ENCODE peak calls at places on chromosomes 3 and 15, in ten cellular contexts. One of them, this sample, is unnamed.

GRCh38 chr3:122324871-122325323 is at the start of gene CSTA:
- DNase-seq in spleen: no peak
- DNase-seq in astrocyte of the cerebellum: no peak
- DNase-seq in adrenal gland: no peak
- DNase-seq in foreskin fibroblast: peak; percentile 14
- DNase-seq in omental fat pad: no peak
- DNase-seq in CD4-positive, alpha-beta T cell: no peak
- DNase-seq in tibial nerve: no peak
- DNase-seq in nephron progenitor cell: no peak
- DNase-seq in kidney: no peak
- DNase-seq in this sample: no peak

GRCh38 chr3:25856902-25857518 is 67.1 kb downstream of the OXSM start:
- DNase-seq in foreskin fibroblast: peak; percentile 69
- DNase-seq in tibial nerve: no peak
- DNase-seq in nephron progenitor cell: no peak
- DNase-seq in adrenal gland: peak; percentile 23
- DNase-seq in spleen: no peak
- DNase-seq in CD4-positive, alpha-beta T cell: no peak
- DNase-seq in kidney: no peak
- DNase-seq in omental fat pad: no peak
- DNase-seq in astrocyte of the cerebellum: peak; percentile 24
- DNase-seq in this sample: no peak

GRCh38 chr3:34725774-34726173 is 913.6 kb upstream of the ARPP21 start:
- DNase-seq in omental fat pad: no peak
- DNase-seq in astrocyte of the cerebellum: no peak
- DNase-seq in spleen: no peak
- DNase-seq in nephron progenitor cell: no peak
- DNase-seq in tibial nerve: no peak
- DNase-seq in foreskin fibroblast: no peak
- DNase-seq in CD4-positive, alpha-beta T cell: no peak
- DNase-seq in kidney: no peak
- DNase-seq in adrenal gland: no peak
- DNase-seq in this sample: no peak

GRCh38 chr3:39138804-39139415 is 14.5 kb downstream of the CSRNP1 start:
- DNase-seq in foreskin fibroblast: peak; percentile 35
- DNase-seq in CD4-positive, alpha-beta T cell: no peak
- DNase-seq in adrenal gland: no peak
- DNase-seq in astrocyte of the cerebellum: no peak
- DNase-seq in omental fat pad: no peak
- DNase-seq in tibial nerve: no peak
- DNase-seq in kidney: no peak
- DNase-seq in spleen: no peak
- DNase-seq in nephron progenitor cell: no peak
- DNase-seq in this sample: no peak

GRCh38 chr3:195257454-195258448 is 13.2 kb downstream of the XXYLT1 start:
- DNase-seq in astrocyte of the cerebellum: no peak
- DNase-seq in adrenal gland: no peak
- DNase-seq in nephron progenitor cell: no peak
- DNase-seq in spleen: peak; percentile 75
- DNase-seq in foreskin fibroblast: no peak
- DNase-seq in CD4-positive, alpha-beta T cell: no peak
- DNase-seq in kidney: no peak
- DNase-seq in tibial nerve: no peak
- DNase-seq in omental fat pad: no peak
- DNase-seq in this sample: no peak

GRCh38 chr3:186930639-186931486 is 537 bp downstream of the ST6GAL1 start:
- DNase-seq in kidney: peak; percentile 88
- DNase-seq in adrenal gland: peak; percentile 47
- DNase-seq in nephron progenitor cell: peak; percentile 73
- DNase-seq in CD4-positive, alpha-beta T cell: peak; percentile 56
- DNase-seq in omental fat pad: no peak
- DNase-seq in astrocyte of the cerebellum: no peak
- DNase-seq in spleen: peak; percentile 95
- DNase-seq in foreskin fibroblast: peak; percentile 78
- DNase-seq in tibial nerve: peak; percentile 15
- DNase-seq in this sample: peak; percentile 73

GRCh38 chr3:59426851-59427565 is 377.2 kb upstream of the CFAP20DC start:
- DNase-seq in kidney: no peak
- DNase-seq in foreskin fibroblast: peak; percentile 45
- DNase-seq in adrenal gland: no peak
- DNase-seq in CD4-positive, alpha-beta T cell: no peak
- DNase-seq in tibial nerve: no peak
- DNase-seq in spleen: no peak
- DNase-seq in astrocyte of the cerebellum: peak; percentile 41
- DNase-seq in omental fat pad: no peak
- DNase-seq in nephron progenitor cell: no peak
- DNase-seq in this sample: no peak

GRCh38 chr3:193805448-193805847 is 212.4 kb downstream of the OPA1 start:
- DNase-seq in kidney: peak; percentile 95
- DNase-seq in nephron progenitor cell: no peak
- DNase-seq in CD4-positive, alpha-beta T cell: no peak
- DNase-seq in spleen: no peak
- DNase-seq in astrocyte of the cerebellum: peak; percentile 98
- DNase-seq in tibial nerve: peak; percentile 46
- DNase-seq in foreskin fibroblast: peak; percentile 17
- DNase-seq in omental fat pad: peak; percentile 79
- DNase-seq in adrenal gland: peak; percentile 91
- DNase-seq in this sample: no peak

GRCh38 chr3:134334231-134334900 is 39.9 kb downstream of the AMOTL2 start:
- DNase-seq in CD4-positive, alpha-beta T cell: no peak
- DNase-seq in adrenal gland: no peak
- DNase-seq in kidney: no peak
- DNase-seq in astrocyte of the cerebellum: no peak
- DNase-seq in spleen: no peak
- DNase-seq in tibial nerve: no peak
- DNase-seq in nephron progenitor cell: no peak
- DNase-seq in foreskin fibroblast: peak; percentile 61
- DNase-seq in omental fat pad: peak; percentile 17
- DNase-seq in this sample: no peak

GRCh38 chr3:190617185-190617584 is 103.3 kb downstream of the IL1RAP start:
- DNase-seq in foreskin fibroblast: no peak
- DNase-seq in astrocyte of the cerebellum: no peak
- DNase-seq in spleen: no peak
- DNase-seq in tibial nerve: no peak
- DNase-seq in kidney: no peak
- DNase-seq in adrenal gland: no peak
- DNase-seq in CD4-positive, alpha-beta T cell: no peak
- DNase-seq in nephron progenitor cell: no peak
- DNase-seq in omental fat pad: no peak
- DNase-seq in this sample: no peak

GRCh38 chr15:65071381-65071811 is 3.6 kb upstream of the RASL12 start:
- DNase-seq in CD4-positive, alpha-beta T cell: no peak
- DNase-seq in adrenal gland: no peak
- DNase-seq in nephron progenitor cell: peak; percentile 32
- DNase-seq in astrocyte of the cerebellum: no peak
- DNase-seq in tibial nerve: no peak
- DNase-seq in spleen: no peak
- DNase-seq in omental fat pad: no peak
- DNase-seq in kidney: no peak
- DNase-seq in foreskin fibroblast: no peak
- DNase-seq in this sample: no peak

DNA sequence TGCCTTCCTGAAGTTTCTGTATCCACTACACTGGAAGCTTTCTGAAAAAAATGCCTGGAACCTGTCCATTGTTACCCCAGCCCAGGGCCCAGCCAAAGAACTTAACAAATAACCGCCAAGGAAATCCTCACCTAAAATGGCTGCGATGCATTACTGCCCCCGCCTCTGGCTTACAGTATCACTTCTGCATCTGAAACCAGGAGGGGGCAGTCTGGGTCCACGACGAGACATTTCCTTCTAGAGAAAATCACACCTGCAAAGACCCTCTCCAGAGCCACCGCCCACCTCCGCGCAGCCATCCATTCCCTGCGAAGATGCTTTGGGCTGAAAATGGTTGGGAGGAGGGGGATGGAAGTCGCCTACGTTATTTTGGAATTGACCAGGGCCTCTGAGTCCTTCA is 22.4 kb upstream of the CELF6 start:
- DNase-seq in tibial nerve: no peak
- DNase-seq in kidney: no peak
- DNase-seq in nephron progenitor cell: peak; percentile 32
- DNase-seq in spleen: no peak
- DNase-seq in astrocyte of the cerebellum: no peak
- DNase-seq in CD4-positive, alpha-beta T cell: peak; percentile 34
- DNase-seq in adrenal gland: no peak
- DNase-seq in omental fat pad: no peak
- DNase-seq in foreskin fibroblast: peak; percentile 41
- DNase-seq in this sample: peak; percentile 66
- TF ChIP-seq CTCF in tibial nerve: no peak
- TF ChIP-seq CTCF in kidney: peak; percentile 36
- TF ChIP-seq CTCF in nephron progenitor cell: no peak
- TF ChIP-seq CTCF in spleen: peak; percentile 27
- TF ChIP-seq CTCF in astrocyte of the cerebellum: peak; percentile 42
- TF ChIP-seq CTCF in CD4-positive, alpha-beta T cell: peak; percentile 43
- TF ChIP-seq CTCF in adrenal gland: peak; percentile 30
- TF ChIP-seq CTCF in omental fat pad: no peak
- TF ChIP-seq CTCF in foreskin fibroblast: peak; percentile 33
- TF ChIP-seq CTCF in this sample: peak; percentile 10

GRCh38 chr15:67501177-67501835 is 19.6 kb upstream of the C15orf61 start:
- DNase-seq in kidney: no peak
- DNase-seq in foreskin fibroblast: peak; percentile 64
- DNase-seq in omental fat pad: no peak
- DNase-seq in spleen: no peak
- DNase-seq in astrocyte of the cerebellum: peak; percentile 33
- DNase-seq in CD4-positive, alpha-beta T cell: no peak
- DNase-seq in adrenal gland: no peak
- DNase-seq in tibial nerve: no peak
- DNase-seq in nephron progenitor cell: no peak
- DNase-seq in this sample: no peak
- TF ChIP-seq CTCF in kidney: no peak
- TF ChIP-seq CTCF in foreskin fibroblast: peak; percentile 45
- TF ChIP-seq CTCF in omental fat pad: no peak
- TF ChIP-seq CTCF in spleen: no peak
- TF ChIP-seq CTCF in astrocyte of the cerebellum: peak; percentile 46
- TF ChIP-seq CTCF in CD4-positive, alpha-beta T cell: peak; percentile 49
- TF ChIP-seq CTCF in adrenal gland: peak; percentile 34
- TF ChIP-seq CTCF in tibial nerve: no peak
- TF ChIP-seq CTCF in nephron progenitor cell: no peak
- TF ChIP-seq CTCF in this sample: no peak

GRCh38 chr15:71607383-71607782 is 203.0 kb upstream of the NR2E3 start:
- DNase-seq in foreskin fibroblast: no peak
- DNase-seq in omental fat pad: no peak
- DNase-seq in spleen: no peak
- DNase-seq in CD4-positive, alpha-beta T cell: no peak
- DNase-seq in nephron progenitor cell: no peak
- DNase-seq in kidney: no peak
- DNase-seq in adrenal gland: no peak
- DNase-seq in astrocyte of the cerebellum: no peak
- DNase-seq in tibial nerve: no peak
- DNase-seq in this sample: no peak
- TF ChIP-seq CTCF in foreskin fibroblast: no peak
- TF ChIP-seq CTCF in omental fat pad: no peak
- TF ChIP-seq CTCF in spleen: no peak
- TF ChIP-seq CTCF in CD4-positive, alpha-beta T cell: no peak
- TF ChIP-seq CTCF in nephron progenitor cell: no peak
- TF ChIP-seq CTCF in kidney: no peak
- TF ChIP-seq CTCF in adrenal gland: no peak
- TF ChIP-seq CTCF in astrocyte of the cerebellum: no peak
- TF ChIP-seq CTCF in tibial nerve: no peak
- TF ChIP-seq CTCF in this sample: no peak

GRCh38 chr15:76905013-76905839 is at the start of gene SCAPER:
- DNase-seq in kidney: peak; percentile 98
- DNase-seq in tibial nerve: peak; percentile 86
- DNase-seq in astrocyte of the cerebellum: peak; percentile 53
- DNase-seq in adrenal gland: peak; percentile 92
- DNase-seq in foreskin fibroblast: peak; percentile 95
- DNase-seq in CD4-positive, alpha-beta T cell: peak; percentile 89
- DNase-seq in spleen: peak; percentile 99
- DNase-seq in omental fat pad: peak; percentile 72
- DNase-seq in nephron progenitor cell: peak; percentile 97
- DNase-seq in this sample: peak; percentile 94
- TF ChIP-seq CTCF in kidney: no peak
- TF ChIP-seq CTCF in tibial nerve: no peak
- TF ChIP-seq CTCF in astrocyte of the cerebellum: no peak
- TF ChIP-seq CTCF in adrenal gland: no peak
- TF ChIP-seq CTCF in foreskin fibroblast: no peak
- TF ChIP-seq CTCF in CD4-positive, alpha-beta T cell: no peak
- TF ChIP-seq CTCF in spleen: peak; percentile 14
- TF ChIP-seq CTCF in omental fat pad: no peak
- TF ChIP-seq CTCF in nephron progenitor cell: no peak
- TF ChIP-seq CTCF in this sample: peak; percentile 4

GRCh38 chr3:127105996-127106855 is 86.7 kb upstream of the PRR23E start:
- DNase-seq in CD4-positive, alpha-beta T cell: no peak
- DNase-seq in tibial nerve: no peak
- DNase-seq in nephron progenitor cell: no peak
- DNase-seq in astrocyte of the cerebellum: no peak
- DNase-seq in spleen: no peak
- DNase-seq in adrenal gland: no peak
- DNase-seq in foreskin fibroblast: no peak
- DNase-seq in kidney: no peak
- DNase-seq in omental fat pad: no peak
- DNase-seq in this sample: no peak
- TF ChIP-seq CTCF in CD4-positive, alpha-beta T cell: no peak
- TF ChIP-seq CTCF in tibial nerve: no peak
- TF ChIP-seq CTCF in nephron progenitor cell: no peak
- TF ChIP-seq CTCF in astrocyte of the cerebellum: no peak
- TF ChIP-seq CTCF in spleen: no peak
- TF ChIP-seq CTCF in adrenal gland: no peak
- TF ChIP-seq CTCF in foreskin fibroblast: no peak
- TF ChIP-seq CTCF in kidney: no peak
- TF ChIP-seq CTCF in omental fat pad: no peak
- TF ChIP-seq CTCF in this sample: no peak

DNA sequence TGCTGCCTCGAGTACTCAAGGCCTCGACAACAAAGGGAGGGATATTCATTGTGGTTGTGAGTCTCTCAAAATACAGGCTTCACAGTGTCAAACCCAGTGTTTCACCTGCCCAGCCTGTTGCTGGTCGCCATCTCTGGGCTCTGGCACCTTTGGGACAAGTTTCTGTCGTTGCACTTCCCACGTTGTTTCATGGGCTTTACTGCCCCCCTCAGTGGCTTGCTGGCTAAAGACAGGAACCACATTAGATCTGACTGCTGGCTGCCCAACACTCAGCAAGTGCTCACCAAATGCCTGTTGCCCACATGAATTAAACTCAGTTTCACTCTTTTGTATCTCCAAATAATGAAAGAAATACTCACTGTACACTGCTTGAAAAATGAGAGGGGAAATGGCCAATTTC is 27.6 kb downstream of the FOXL2 start:
- DNase-seq in astrocyte of the cerebellum: no peak
- DNase-seq in CD4-positive, alpha-beta T cell: no peak
- DNase-seq in omental fat pad: no peak
- DNase-seq in foreskin fibroblast: no peak
- DNase-seq in nephron progenitor cell: no peak
- DNase-seq in kidney: no peak
- DNase-seq in adrenal gland: no peak
- DNase-seq in spleen: no peak
- DNase-seq in tibial nerve: no peak
- DNase-seq in this sample: no peak
- TF ChIP-seq CTCF in astrocyte of the cerebellum: no peak
- TF ChIP-seq CTCF in CD4-positive, alpha-beta T cell: no peak
- TF ChIP-seq CTCF in omental fat pad: no peak
- TF ChIP-seq CTCF in foreskin fibroblast: no peak
- TF ChIP-seq CTCF in nephron progenitor cell: no peak
- TF ChIP-seq CTCF in kidney: no peak
- TF ChIP-seq CTCF in adrenal gland: no peak
- TF ChIP-seq CTCF in spleen: no peak
- TF ChIP-seq CTCF in tibial nerve: no peak
- TF ChIP-seq CTCF in this sample: no peak

GRCh38 chr3:150372320-150373118 is 35.6 kb upstream of the TSC22D2 start:
- DNase-seq in foreskin fibroblast: peak; percentile 52
- DNase-seq in kidney: no peak
- DNase-seq in omental fat pad: no peak
- DNase-seq in tibial nerve: no peak
- DNase-seq in spleen: no peak
- DNase-seq in nephron progenitor cell: no peak
- DNase-seq in adrenal gland: no peak
- DNase-seq in CD4-positive, alpha-beta T cell: no peak
- DNase-seq in astrocyte of the cerebellum: no peak
- DNase-seq in this sample: no peak
- TF ChIP-seq CTCF in foreskin fibroblast: peak; percentile 32
- TF ChIP-seq CTCF in kidney: no peak
- TF ChIP-seq CTCF in omental fat pad: no peak
- TF ChIP-seq CTCF in tibial nerve: no peak
- TF ChIP-seq CTCF in spleen: no peak
- TF ChIP-seq CTCF in nephron progenitor cell: no peak
- TF ChIP-seq CTCF in adrenal gland: no peak
- TF ChIP-seq CTCF in CD4-positive, alpha-beta T cell: no peak
- TF ChIP-seq CTCF in astrocyte of the cerebellum: peak; percentile 28
- TF ChIP-seq CTCF in this sample: peak; percentile 13